ENCODE peak calls at places on chromosomes 3 and 15, in seven cellular contexts. D is GM12878, V is H1, K is GM23338, G is SK-N-SH, X is K562, N is HCT116. Y is an unnamed sample. For H3K4me1, the result is how much of the 10 kb centered on the place peaks cover.

GRCh38 chr3:183028416-183028815 is 48.1 kb upstream of the DCUN1D1 start:
- DNase-seq in D (no peak), V (no peak), K (no peak), G (no peak), X (no peak), N (no peak), Y (no peak)

GRCh38 chr3:95731753-95732152 is 1082.6 kb upstream of the EPHA6 start:
- DNase-seq in D (no peak), V (no peak), K (no peak), G (no peak), X (no peak), N (no peak), Y (no peak)

GRCh38 chr15:100281096-100281917 is 60.5 kb downstream of the ADAMTS17 start:
- DNase-seq in D (no peak), V (no peak), K (no peak), G (no peak), X (no peak), N (no peak), Y (no peak)

GRCh38 chr15:70523192-70523591 is 240.2 kb downstream of the UACA start:
- DNase-seq in D (no peak), V (no peak), K (no peak), G (no peak), X (no peak), N (no peak), Y (no peak)

GRCh38 chr3:43181202-43181910 is 75.5 kb upstream of the POMGNT2 start:
- DNase-seq in D (peak), V (no peak), K (no peak), G (no peak), X (no peak), N (no peak), Y (no peak)

GRCh38 chr3:114490829-114491228 is 197.0 kb downstream of the TIGIT start:
- DNase-seq in D (no peak), V (no peak), K (no peak), G (no peak), X (no peak), N (no peak), Y (no peak)

GRCh38 chr3:140234256-140234655 is 299.3 kb downstream of the CLSTN2 start:
- DNase-seq in D (no peak), V (no peak), K (no peak), G (no peak), X (no peak), N (no peak), Y (no peak)

GRCh38 chr3:152174876-152175575 is 93.7 kb upstream of the MBNL1 start:
- DNase-seq in D (no peak), V (no peak), K (no peak), G (no peak), X (no peak), N (no peak), Y (no peak)

GRCh38 chr15:61173899-61174689 is 55.0 kb downstream of the RORA start:
- DNase-seq in D (no peak), V (no peak), K (peak), G (peak), X (no peak), N (no peak), Y (peak)

GRCh38 chr3:17605032-17605431 is 137.4 kb downstream of the TBC1D5 start:
- DNase-seq in D (no peak), V (no peak), K (no peak), G (no peak), X (no peak), N (peak), Y (peak)

GRCh38 chr3:33886015-33886414 is 87.6 kb downstream of the PDCD6IP start:
- DNase-seq in D (no peak), V (no peak), K (no peak), G (no peak), X (no peak), N (no peak), Y (no peak)

GRCh38 chr3:113496924-113497323 is 18.0 kb downstream of the SPICE1 start:
- DNase-seq in D (no peak), V (no peak), K (no peak), G (no peak), X (no peak), N (no peak), Y (peak)

GRCh38 chr3:172223870-172224269 is 184.5 kb downstream of the FNDC3B start:
- DNase-seq in D (no peak), V (no peak), K (no peak), G (no peak), X (no peak), N (no peak), Y (no peak)

GRCh38 chr3:34683851-34684250 is 885.4 kb downstream of the PDCD6IP start:
- DNase-seq in D (peak), V (peak), K (peak), G (peak), X (peak), N (no peak), Y (peak)

GRCh38 chr15:101056366-101057334 is 137.5 kb downstream of the LRRK1 start:
- DNase-seq in D (no peak), V (no peak), K (no peak), G (peak), X (no peak), N (no peak), Y (no peak)

GRCh38 chr15:23570466-23570865 is 5.0 kb downstream of the MKRN3 start:
- DNase-seq in D (no peak), V (no peak), K (peak), G (no peak), X (no peak), N (peak), Y (no peak)

GRCh38 chr3:169624533-169624972 is 39.0 kb downstream of the MECOM start:
- DNase-seq in D (no peak), V (no peak), K (no peak), G (peak), X (no peak), N (no peak), Y (peak)

GRCh38 chr15:85725564-85725963 is 69.2 kb downstream of the KLHL25 start:
- DNase-seq in D (no peak), V (no peak), K (no peak), G (no peak), X (no peak), N (no peak), Y (no peak)

GRCh38 chr15:85726446-85726845 is 68.3 kb downstream of the KLHL25 start:
- DNase-seq in D (no peak), V (no peak), K (no peak), G (no peak), X (no peak), N (no peak), Y (no peak)

GRCh38 chr15:85727068-85727467 is 67.7 kb downstream of the KLHL25 start:
- DNase-seq in D (no peak), V (no peak), K (no peak), G (no peak), X (no peak), N (no peak), Y (no peak)

GRCh38 chr15:85723960-85724945 is 70.5 kb downstream of the KLHL25 start:
- DNase-seq in D (no peak), V (no peak), K (no peak), G (no peak), X (no peak), N (no peak), Y (no peak)

DNA sequence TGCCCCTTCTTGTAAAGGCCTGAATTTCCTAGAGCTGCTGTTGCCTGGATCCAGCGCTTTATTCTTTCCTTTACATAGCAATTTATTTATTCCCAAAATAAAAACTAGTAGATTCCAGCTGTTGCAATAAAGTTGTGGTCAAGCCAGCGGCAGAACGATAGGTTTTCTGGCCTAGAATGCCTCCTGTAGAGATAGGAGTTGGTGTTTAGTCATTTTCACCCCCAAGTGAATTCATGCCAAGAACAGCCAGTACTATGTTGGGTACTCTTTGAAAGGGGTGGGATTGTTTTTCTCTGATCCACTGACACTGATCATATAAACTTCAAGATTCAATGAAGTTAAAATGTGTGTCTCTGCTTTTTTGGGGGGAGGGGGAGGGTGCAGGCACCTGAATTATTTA is 69.7 kb downstream of the KLHL25 start:
- DNase-seq in D (no peak), V (no peak), K (no peak), G (no peak), X (no peak), N (no peak), Y (no peak)
- TF ChIP-seq POLR2AphosphoS5 in D (no peak), V (no peak), K (no peak), G (no peak), X (no peak), N (no peak), Y (no peak)

GRCh38 chr3:20141306-20141705 is 44.7 kb downstream of the SGO1 start:
- DNase-seq in D (no peak), V (no peak), K (no peak), G (no peak), X (no peak), N (no peak), Y (no peak)
- H2AFZ ChIP-seq in D (no peak), V (no peak), K (no peak), G (no peak), X (no peak), N (no peak), Y (no peak)

DNA sequence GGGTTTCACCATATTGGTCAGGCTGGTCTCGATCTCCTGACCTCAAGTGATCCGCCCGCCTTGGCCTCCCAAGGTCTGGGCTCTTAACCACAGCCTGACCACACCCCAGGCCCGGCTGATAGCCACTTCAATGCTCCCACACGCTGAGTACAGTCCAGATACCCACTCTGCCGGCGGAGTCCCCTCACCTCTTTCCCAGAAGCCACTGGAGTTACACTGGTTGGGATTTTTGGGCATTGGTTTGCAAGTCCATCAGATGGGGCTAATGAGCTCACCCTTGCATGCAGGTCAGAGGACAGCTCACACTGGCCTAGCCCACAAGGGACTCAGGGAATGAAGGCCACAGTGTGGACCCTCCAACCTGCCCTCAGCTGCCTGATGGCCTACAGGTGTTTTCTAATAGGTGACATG is 60.1 kb downstream of the IQSEC1 start:
- DNase-seq in D (no peak), V (no peak), K (no peak), G (no peak), X (peak), N (no peak), Y (no peak)
- H3K4me1 ChIP-seq in D (half or more), V (under half), K (under half), G (half or more), X (half or more), N (under half), Y (under half)

GRCh38 chr15:74565381-74566085 is 24.5 kb downstream of the ARID3B start:
- DNase-seq in D (no peak), V (no peak), K (no peak), G (no peak), X (no peak), N (no peak), Y (no peak)
- TF ChIP-seq POLR2AphosphoS5 in D (no peak), V (no peak), K (no peak), G (no peak), X (no peak), N (no peak), Y (no peak)

Y was measured in endothelial cell of umbilical vein.